ENCODE peak calls at places on chromosomes 11 and 22, in four cellular contexts. M is HepG2, H is K562, P is GM12878. J is an unnamed sample.

GRCh38 chr11:60947666-60948065 is 4.3 kb downstream of the SLC15A3 start:
- DNase-seq in M (no peak), H (no peak), P (no peak), J (no peak)

GRCh38 chr11:96204721-96205459 is 138.1 kb downstream of the MAML2 start:
- DNase-seq in M (no peak), H (no peak), P (no peak), J (no peak)

GRCh38 chr22:19011075-19011474 is 75.0 kb upstream of the PRODH start:
- DNase-seq in M (no peak), H (no peak), P (no peak), J (no peak)

GRCh38 chr11:134413334-134414035 is 1.4 kb upstream of the B3GAT1 start:
- DNase-seq in M (no peak), H (no peak), P (no peak), J (no peak)

GRCh38 chr11:35166369-35167360 is 27.7 kb downstream of the CD44 start:
- DNase-seq in M (no peak), H (no peak), P (no peak), J (no peak)

GRCh38 chr22:22944268-22944985 is 56.8 kb downstream of the IGLL5 start:
- DNase-seq in M (no peak), H (no peak), P (no peak), J (no peak)

GRCh38 chr11:123628936-123629683 is 25.3 kb downstream of the SCN3B start:
- DNase-seq in M (no peak), H (peak), P (no peak), J (no peak)

GRCh38 chr22:39283312-39284141 is 35.9 kb downstream of the RPL3 start:
- DNase-seq in M (peak), H (peak), P (no peak), J (no peak)

GRCh38 chr11:10204021-10204420 is 90.0 kb downstream of the SBF2 start:
- DNase-seq in M (no peak), H (no peak), P (no peak), J (no peak)

GRCh38 chr22:17192186-17192585 is 27.0 kb downstream of the ADA2 start:
- DNase-seq in M (no peak), H (no peak), P (no peak), J (no peak)

GRCh38 chr11:130218501-130218900 is 58.9 kb downstream of the ST14 start:
- DNase-seq in M (no peak), H (no peak), P (no peak), J (no peak)

GRCh38 chr22:37626556-37627075 is 12.9 kb upstream of the SH3BP1 start:
- DNase-seq in M (no peak), H (no peak), P (no peak), J (no peak)

GRCh38 chr11:117997436-117998200 is 11.4 kb downstream of the IL10RA start:
- DNase-seq in M (no peak), H (no peak), P (no peak), J (no peak)

GRCh38 chr11:69192282-69192681 is 36.5 kb downstream of the SMIM38 start:
- DNase-seq in M (no peak), H (no peak), P (no peak), J (no peak)

GRCh38 chr11:26914968-26915367 is 78.9 kb upstream of the FIBIN start:
- DNase-seq in M (no peak), H (no peak), P (peak), J (no peak)

GRCh38 chr11:104772806-104773241 is 125.4 kb downstream of the CASP12 start:
- DNase-seq in M (no peak), H (no peak), P (no peak), J (no peak)

GRCh38 chr11:121439337-121439736 is 12.8 kb upstream of the SORL1 start:
- DNase-seq in M (no peak), H (no peak), P (no peak), J (no peak)

GRCh38 chr11:22165799-22166548 is 26.9 kb upstream of the ANO5 start:
- DNase-seq in M (no peak), H (no peak), P (no peak), J (no peak)

GRCh38 chr22:48842583-48842945 is 985.1 kb downstream of the BRD1 start:
- DNase-seq in M (no peak), H (no peak), P (no peak), J (no peak)

GRCh38 chr11:111851636-111852035 is 19.7 kb downstream of the ALG9 start:
- DNase-seq in M (peak), H (no peak), P (no peak), J (no peak)

GRCh38 chr11:8251767-8252295 is 11.8 kb downstream of the LMO1 start:
- DNase-seq in M (no peak), H (no peak), P (no peak), J (no peak)

GRCh38 chr11:100403817-100404216 is 283.3 kb upstream of the ARHGAP42 start:
- DNase-seq in M (no peak), H (no peak), P (no peak), J (no peak)

GRCh38 chr22:43312608-43313007 is 30.6 kb downstream of the SCUBE1 start:
- DNase-seq in M (no peak), H (no peak), P (no peak), J (no peak)

GRCh38 chr11:93540337-93540736 is 2.9 kb downstream of the SMCO4 start:
- DNase-seq in M (no peak), H (no peak), P (no peak), J (no peak)

GRCh38 chr11:94728541-94728940 is 39.6 kb upstream of the AMOTL1 start:
- DNase-seq in M (no peak), H (no peak), P (no peak), J (no peak)

GRCh38 chr22:50148991-50149721 is 21.4 kb upstream of the PANX2 start:
- DNase-seq in M (peak), H (peak), P (peak), J (peak)

DNA sequence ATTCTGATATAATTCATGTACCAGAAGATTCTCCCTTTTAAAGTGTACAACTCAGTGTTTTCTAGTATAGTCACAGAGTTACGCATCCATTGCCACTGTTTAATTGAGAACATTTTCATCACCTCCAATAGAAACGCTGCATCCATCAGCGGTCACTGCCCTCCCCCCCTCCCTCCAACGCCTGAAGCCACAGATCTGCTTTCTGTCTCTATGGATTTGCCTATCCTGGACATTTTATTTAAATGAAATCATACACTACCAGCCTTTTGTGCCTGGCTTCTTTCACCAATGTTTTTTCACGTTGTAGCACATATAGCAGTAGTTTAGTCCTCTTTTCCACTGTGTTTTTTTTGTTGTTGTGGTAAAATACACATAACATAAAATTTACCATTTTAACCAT is 22.8 kb downstream of the TCP11L1 start:
- DNase-seq in M (no peak), H (no peak), P (no peak), J (no peak)
- TF ChIP-seq TARDBP in M (no peak), H (no peak), P (no peak), J (no peak)

DNA sequence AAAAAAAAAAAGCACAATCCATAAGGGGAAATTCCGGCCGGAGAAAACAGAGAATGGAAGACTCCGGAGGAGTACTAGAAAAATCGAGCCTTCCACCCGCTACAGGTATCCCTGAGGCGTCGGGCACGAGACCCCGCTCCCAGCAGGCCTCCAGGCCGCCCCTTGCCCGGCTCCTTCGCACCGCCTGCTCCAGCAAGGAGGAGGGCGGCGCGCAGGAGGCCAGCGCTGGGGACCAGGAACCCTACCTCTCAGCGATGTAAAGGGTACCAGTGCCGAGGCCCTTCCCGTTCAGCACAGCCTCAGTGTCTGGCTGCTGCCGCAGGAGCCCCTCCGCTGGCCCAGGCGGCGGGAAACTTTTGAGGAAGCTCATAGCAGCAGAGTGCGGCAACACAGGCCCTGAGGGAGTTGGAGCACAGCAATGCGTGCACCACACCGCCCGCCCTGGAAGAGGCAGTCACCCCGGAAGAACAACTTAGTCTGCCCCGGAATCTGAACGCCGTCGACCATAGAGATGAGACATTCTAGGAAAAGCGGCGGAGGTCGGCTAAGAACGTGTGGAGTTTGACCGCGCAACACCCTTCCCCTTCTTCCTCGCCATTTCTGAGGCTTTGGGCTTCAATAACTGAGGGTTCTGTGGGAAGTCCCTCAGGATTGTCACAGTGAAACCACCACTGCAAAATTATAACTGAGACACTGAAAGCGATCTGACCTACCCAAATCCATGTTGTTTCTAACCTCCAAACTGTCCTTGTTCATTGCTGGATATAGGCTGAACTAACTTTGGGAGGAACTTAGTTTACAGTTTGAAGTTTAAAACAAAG is at the start of gene CLNS1A:
- DNase-seq in M (peak), H (peak), P (peak), J (peak)
- TF ChIP-seq BHLHE40 in M (peak), H (peak), P (peak), J (no peak)

GRCh38 chr11:77178150-77178549 is 50.1 kb downstream of the MYO7A start:
- DNase-seq in M (no peak), H (no peak), P (no peak), J (no peak)

GRCh38 chr11:77179048-77179447 is 51.0 kb downstream of the MYO7A start:
- DNase-seq in M (peak), H (no peak), P (no peak), J (no peak)

GRCh38 chr11:77181226-77181625 is 53.2 kb downstream of the MYO7A start:
- DNase-seq in M (no peak), H (no peak), P (no peak), J (no peak)

GRCh38 chr11:77180346-77180745 is 52.3 kb downstream of the MYO7A start:
- DNase-seq in M (no peak), H (no peak), P (no peak), J (no peak)

GRCh38 chr11:77179681-77180080 is 51.6 kb downstream of the MYO7A start:
- DNase-seq in M (no peak), H (no peak), P (no peak), J (no peak)
- TF ChIP-seq TARDBP in M (no peak), H (no peak), P (no peak), J (no peak)

GRCh38 chr11:47148274-47148673 is 28.4 kb downstream of the ARFGAP2 start:
- DNase-seq in M (no peak), H (no peak), P (no peak), J (no peak)

GRCh38 chr11:47148903-47149535 is 27.7 kb downstream of the ARFGAP2 start:
- DNase-seq in M (no peak), H (no peak), P (no peak), J (no peak)

GRCh38 chr11:47147250-47147649 is 29.4 kb downstream of the ARFGAP2 start:
- DNase-seq in M (no peak), H (no peak), P (no peak), J (no peak)

GRCh38 chr11:47152126-47152952 is 24.3 kb downstream of the ARFGAP2 start:
- DNase-seq in M (no peak), H (no peak), P (no peak), J (no peak)

DNA sequence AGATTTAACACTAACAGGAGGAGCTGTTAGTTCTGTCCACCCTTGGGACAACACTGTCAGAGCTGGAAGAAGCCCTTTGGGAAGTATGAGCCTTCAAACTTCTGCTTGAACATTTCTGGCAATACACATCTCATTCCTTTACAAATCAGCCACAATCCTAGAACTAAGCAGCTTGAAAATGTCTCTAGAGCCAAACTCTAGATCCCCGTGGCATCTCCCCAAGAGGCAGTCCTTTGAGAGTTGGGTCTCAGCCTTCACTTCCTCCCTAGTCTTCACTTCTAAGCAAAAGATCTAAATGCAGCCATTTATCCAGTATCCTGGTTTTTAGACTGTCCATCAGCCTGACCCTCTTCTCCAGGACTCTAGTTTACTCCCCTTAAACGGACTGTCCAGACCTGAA is 26.9 kb downstream of the ARFGAP2 start:
- DNase-seq in M (no peak), H (no peak), P (no peak), J (no peak)
- TF ChIP-seq BHLHE40 in M (no peak), H (no peak), P (no peak), J (no peak)

GRCh38 chr11:102751673-102752072 is 26.9 kb upstream of the MMP8 start:
- DNase-seq in M (no peak), H (no peak), P (no peak), J (no peak)

GRCh38 chr11:102753267-102753666 is 27.2 kb downstream of the MMP10 start:
- DNase-seq in M (no peak), H (no peak), P (no peak), J (no peak)

DNA sequence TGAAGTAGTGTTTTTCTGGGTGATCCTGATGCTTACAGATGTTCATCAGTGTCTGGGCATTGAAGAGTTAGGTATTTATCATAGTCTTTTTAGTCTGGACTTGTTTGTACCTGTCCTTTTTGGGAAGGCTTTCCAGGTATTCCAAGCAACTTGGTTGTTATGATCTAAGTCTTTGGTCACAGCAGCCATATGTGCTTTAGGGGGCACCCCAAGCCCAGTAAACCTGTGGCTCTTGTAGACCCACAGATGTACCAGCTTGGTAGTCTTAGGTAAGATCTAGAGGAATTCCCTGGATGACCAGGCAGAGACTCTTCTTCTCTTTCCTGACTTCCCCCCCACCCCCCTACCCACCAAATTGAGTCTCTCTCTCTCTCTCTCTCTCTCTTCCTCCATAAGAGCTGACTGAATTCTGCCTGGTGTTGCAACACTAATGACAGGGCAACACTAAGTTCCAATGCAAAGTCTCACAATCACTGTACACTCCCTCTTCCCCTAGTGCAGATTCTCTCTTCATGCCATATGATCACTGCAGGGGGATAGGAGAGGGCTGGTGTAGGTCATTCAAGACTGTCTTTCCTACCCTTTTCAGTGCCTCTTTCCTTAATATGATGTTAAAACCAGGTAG is 24.5 kb upstream of the MMP8 start:
- DNase-seq in M (no peak), H (no peak), P (no peak), J (no peak)
- TF ChIP-seq TARDBP in M (no peak), H (no peak), P (no peak), J (no peak)

GRCh38 chr11:122435540-122436187 is 219.9 kb upstream of the UBASH3B start:
- DNase-seq in M (no peak), H (no peak), P (no peak), J (no peak)

GRCh38 chr11:122436188-122436555 is 219.3 kb upstream of the UBASH3B start:
- DNase-seq in M (no peak), H (no peak), P (no peak), J (no peak)

GRCh38 chr11:122439911-122440782 is 215.4 kb upstream of the UBASH3B start:
- DNase-seq in M (peak), H (no peak), P (no peak), J (no peak)

GRCh38 chr11:122441702-122442092 is 213.8 kb upstream of the UBASH3B start:
- DNase-seq in M (no peak), H (no peak), P (no peak), J (no peak)

GRCh38 chr11:122440783-122441701 is 214.5 kb upstream of the UBASH3B start:
- DNase-seq in M (no peak), H (no peak), P (no peak), J (no peak)
- TF ChIP-seq BHLHE40 in M (peak), H (no peak), P (no peak), J (no peak)

GRCh38 chr11:71096751-71097388 is 155.5 kb downstream of the SHANK2 start:
- DNase-seq in M (no peak), H (no peak), P (no peak), J (no peak)
- TF ChIP-seq TARDBP in M (no peak), H (no peak), P (no peak), J (no peak)

GRCh38 chr11:820655-821512 is 2.2 kb downstream of the PNPLA2 start:
- DNase-seq in M (peak), H (no peak), P (no peak), J (no peak)

GRCh38 chr11:823441-824291 is 4.1 kb upstream of the CRACR2B start:
- DNase-seq in M (no peak), H (no peak), P (no peak), J (no peak)

GRCh38 chr11:819943-820649 is 1.4 kb downstream of the PNPLA2 start:
- DNase-seq in M (peak), H (peak), P (no peak), J (peak)

GRCh38 chr11:819129-819931 is 616 bp downstream of the PNPLA2 start:
- DNase-seq in M (peak), H (peak), P (no peak), J (peak)

DNA sequence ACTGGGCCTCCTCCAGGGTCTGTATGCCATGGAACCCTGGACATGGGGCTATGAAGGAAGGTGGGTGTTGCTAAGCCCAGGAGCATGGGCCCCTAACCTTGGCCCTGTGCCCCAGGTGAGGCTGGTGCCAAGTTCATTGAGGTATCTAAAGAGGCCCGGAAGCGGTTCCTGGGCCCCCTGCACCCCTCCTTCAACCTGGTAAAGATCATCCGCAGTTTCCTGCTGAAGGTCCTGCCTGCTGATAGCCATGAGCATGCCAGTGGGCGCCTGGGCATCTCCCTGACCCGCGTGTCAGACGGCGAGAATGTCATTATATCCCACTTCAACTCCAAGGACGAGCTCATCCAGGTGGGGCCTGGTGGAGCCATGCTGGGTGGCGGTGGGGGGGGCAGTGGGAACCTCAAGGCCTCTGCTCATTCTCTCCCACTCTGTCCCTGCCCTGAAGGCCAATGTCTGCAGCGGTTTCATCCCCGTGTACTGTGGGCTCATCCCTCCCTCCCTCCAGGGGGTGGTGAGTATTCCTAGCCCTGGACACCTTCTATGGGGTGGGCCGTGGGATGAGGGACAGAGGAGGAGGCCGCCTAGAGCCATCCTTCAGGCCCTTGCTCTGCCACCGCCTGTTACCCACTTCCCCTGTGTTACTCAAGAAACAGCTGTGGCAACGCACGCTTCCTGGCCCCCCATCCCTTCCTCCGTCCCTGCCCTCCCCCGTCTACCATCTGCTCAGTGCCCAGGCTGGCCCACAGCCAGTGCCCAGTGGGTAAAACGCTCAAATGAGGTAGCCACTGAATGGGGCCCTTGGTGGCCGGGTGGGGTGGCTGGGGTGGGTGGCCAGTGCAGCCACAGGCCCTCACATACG is 3.0 kb downstream of the PNPLA2 start:
- DNase-seq in M (no peak), H (no peak), P (no peak), J (no peak)
- TF ChIP-seq BHLHE40 in M (no peak), H (no peak), P (no peak), J (no peak)

J was measured in HEK293T.